ENCODE peak calls at places on chromosomes 1 and 21, in four cellular contexts. L is K562, Y is Panc1, Q is SK-N-SH. J is an unnamed sample.

GRCh38 chr1:51543877-51544276 is 24.8 kb upstream of the EPS15 start:
- DNase-seq in L (no peak), Q (no peak), Y (no peak), J (no peak)

GRCh38 chr1:218242171-218242570 is 42.9 kb upstream of the RRP15 start:
- DNase-seq in Q (no peak), L (no peak), Y (no peak), J (peak)

GRCh38 chr1:198598796-198599321 is 40.0 kb upstream of the PTPRC start:
- DNase-seq in Y (no peak), Q (no peak), L (peak), J (no peak)

GRCh38 chr1:218658899-218659298 is 313.8 kb downstream of the TGFB2 start:
- DNase-seq in Y (no peak), Q (no peak), L (no peak), J (no peak)

GRCh38 chr1:53340660-53341520 is 13.0 kb upstream of the LRP8 start:
- DNase-seq in Q (no peak), L (no peak), Y (no peak), J (no peak)

GRCh38 chr1:197675475-197676324 is 99.6 kb downstream of the DENND1B start:
- DNase-seq in Y (no peak), Q (no peak), L (peak), J (no peak)

GRCh38 chr1:65207317-65207716 is 59.3 kb downstream of the AK4 start:
- DNase-seq in L (no peak), Y (no peak), Q (no peak), J (no peak)

GRCh38 chr1:169201084-169201619 is 94.7 kb downstream of the ATP1B1 start:
- DNase-seq in Q (no peak), L (no peak), Y (no peak), J (no peak)

GRCh38 chr1:44354268-44354839 is 703 bp downstream of the ERI3 start:
- DNase-seq in Q (no peak), Y (no peak), L (peak), J (no peak)

GRCh38 chr1:228753236-228753741 is 18.0 kb downstream of the RHOU start:
- DNase-seq in L (no peak), Q (no peak), Y (no peak), J (no peak)

GRCh38 chr1:56837244-56837926 is 17.2 kb upstream of the C8A start:
- DNase-seq in L (no peak), Q (no peak), Y (no peak), J (no peak)

GRCh38 chr1:70807088-70807664 is 240.4 kb downstream of the PTGER3 start:
- DNase-seq in Y (no peak), Q (no peak), L (no peak), J (no peak)

GRCh38 chr1:30696831-30697230 is 26.6 kb downstream of the MATN1 start:
- DNase-seq in Q (no peak), L (no peak), Y (no peak), J (no peak)

GRCh38 chr1:199352351-199352750 is 675.2 kb upstream of the NR5A2 start:
- DNase-seq in Q (no peak), L (no peak), Y (no peak), J (no peak)

GRCh38 chr21:33731447-33731846 is 89.1 kb downstream of the ITSN1 start:
- DNase-seq in Y (no peak), Q (no peak), L (no peak), J (no peak)

GRCh38 chr1:9048551-9048950 is 20.9 kb downstream of the SLC2A5 start:
- DNase-seq in Y (no peak), L (no peak), Q (no peak), J (no peak)

GRCh38 chr1:56062625-56063024 is 516.7 kb downstream of the PLPP3 start:
- DNase-seq in L (no peak), Y (no peak), Q (no peak), J (no peak)

GRCh38 chr1:57111210-57111609 is 145.4 kb upstream of the C8B start:
- DNase-seq in Y (no peak), Q (no peak), L (no peak), J (no peak)

GRCh38 chr1:26999440-26999987 is 6.0 kb downstream of the TRNP1 start:
- DNase-seq in Y (no peak), Q (no peak), L (no peak), J (peak)

GRCh38 chr1:247411583-247412295 is 4.2 kb upstream of the NLRP3 start:
- DNase-seq in Y (no peak), Q (no peak), L (no peak), J (no peak)

GRCh38 chr1:207826557-207827487 is 75.0 kb downstream of the CD46 start:
- DNase-seq in Y (no peak), Q (no peak), L (peak), J (no peak)

GRCh38 chr1:65393345-65393744 is 27.1 kb upstream of the LEPR start:
- DNase-seq in L (peak), Y (no peak), Q (no peak), J (no peak)

GRCh38 chr1:69535490-69535889 is 32.2 kb upstream of the LRRC7 start:
- DNase-seq in Q (no peak), L (no peak), Y (no peak), J (no peak)

DNA sequence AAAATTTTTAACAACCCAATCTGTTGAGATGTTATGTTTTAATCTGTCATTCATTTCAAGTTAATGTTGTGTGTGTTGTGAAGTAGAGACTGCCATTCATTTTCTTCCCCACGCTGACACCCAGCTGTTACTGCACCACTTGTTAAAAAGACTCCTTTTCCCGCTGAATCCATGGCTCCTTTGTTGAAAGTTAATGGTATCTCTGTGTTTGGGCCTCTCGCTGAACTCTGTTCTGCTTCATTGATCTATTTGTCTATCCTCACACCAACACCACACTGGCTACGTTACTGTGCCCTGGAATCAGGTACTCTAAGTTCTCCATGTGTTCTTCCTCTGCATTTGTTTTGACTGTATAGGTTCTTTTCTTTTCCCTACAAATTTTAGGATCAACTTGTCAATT is 58.2 kb downstream of the PDE9A start:
- DNase-seq in Q (no peak), L (no peak), Y (no peak), J (no peak)
- TF ChIP-seq REST in Q (no peak), L (no peak), Y (no peak), J (no peak)

GRCh38 chr21:46411236-46411635 is 47.5 kb upstream of the DIP2A start:
- DNase-seq in L (no peak), Y (no peak), Q (no peak), J (no peak)
- TF ChIP-seq REST in L (no peak), Y (no peak), Q (no peak), J (no peak)

GRCh38 chr1:37947364-37947763 is 511 bp upstream of the INPP5B start:
- DNase-seq in Q (no peak), Y (no peak), L (no peak), J (no peak)

GRCh38 chr1:37951041-37951782 is 4.4 kb upstream of the INPP5B start:
- DNase-seq in Y (no peak), L (no peak), Q (no peak), J (no peak)

GRCh38 chr1:37948160-37948559 is 1.3 kb upstream of the INPP5B start:
- DNase-seq in L (no peak), Y (no peak), Q (no peak), J (no peak)

GRCh38 chr1:37948841-37949240 is 2.0 kb upstream of the INPP5B start:
- DNase-seq in L (peak), Y (no peak), Q (no peak), J (no peak)

DNA sequence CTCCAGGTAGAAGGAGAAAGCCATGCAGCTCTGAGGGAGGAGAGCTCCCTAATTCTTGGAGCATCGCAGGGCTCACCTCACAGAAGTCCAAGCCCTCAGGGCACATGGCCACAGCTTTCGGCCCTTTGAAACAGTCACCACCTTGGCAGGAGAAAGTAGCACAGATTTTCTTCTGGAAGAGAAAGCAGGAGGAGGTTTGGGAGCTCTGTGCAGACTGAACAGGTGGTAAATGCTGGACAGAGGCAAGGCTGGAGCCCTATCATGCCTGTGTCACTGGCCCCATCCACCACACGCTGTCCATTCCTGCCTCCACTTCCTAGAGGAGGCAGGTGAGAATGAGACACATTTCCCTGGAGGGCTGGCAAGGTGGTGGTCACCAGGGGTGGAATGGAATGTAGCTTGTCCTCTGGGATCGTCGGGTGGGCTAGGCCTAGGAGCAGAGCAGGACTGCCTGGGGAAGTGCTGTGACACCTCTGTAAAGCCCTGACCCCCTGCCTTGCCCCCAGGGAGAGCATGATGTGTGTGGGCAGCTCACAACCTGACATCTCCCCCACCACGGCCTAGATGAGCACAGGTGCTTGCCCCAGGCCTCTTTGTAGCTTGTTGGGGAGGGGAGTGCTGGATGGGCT is 2.8 kb upstream of the INPP5B start:
- DNase-seq in Q (no peak), L (no peak), Y (no peak), J (no peak)
- TF ChIP-seq REST in Q (peak), L (no peak), Y (peak), J (no peak)

GRCh38 chr1:226001088-226001487 is 1.9 kb upstream of the SDE2 start:
- DNase-seq in L (no peak), Q (no peak), Y (no peak), J (no peak)

GRCh38 chr1:225999912-226000337 is 782 bp upstream of the SDE2 start:
- DNase-seq in Q (no peak), L (peak), Y (no peak), J (no peak)

GRCh38 chr1:225999227-225999911 is at the start of gene SDE2:
- DNase-seq in Y (peak), Q (peak), L (peak), J (peak)

GRCh38 chr1:225996946-225997545 is 2.1 kb downstream of the SDE2 start:
- DNase-seq in Q (no peak), Y (no peak), L (no peak), J (no peak)

DNA sequence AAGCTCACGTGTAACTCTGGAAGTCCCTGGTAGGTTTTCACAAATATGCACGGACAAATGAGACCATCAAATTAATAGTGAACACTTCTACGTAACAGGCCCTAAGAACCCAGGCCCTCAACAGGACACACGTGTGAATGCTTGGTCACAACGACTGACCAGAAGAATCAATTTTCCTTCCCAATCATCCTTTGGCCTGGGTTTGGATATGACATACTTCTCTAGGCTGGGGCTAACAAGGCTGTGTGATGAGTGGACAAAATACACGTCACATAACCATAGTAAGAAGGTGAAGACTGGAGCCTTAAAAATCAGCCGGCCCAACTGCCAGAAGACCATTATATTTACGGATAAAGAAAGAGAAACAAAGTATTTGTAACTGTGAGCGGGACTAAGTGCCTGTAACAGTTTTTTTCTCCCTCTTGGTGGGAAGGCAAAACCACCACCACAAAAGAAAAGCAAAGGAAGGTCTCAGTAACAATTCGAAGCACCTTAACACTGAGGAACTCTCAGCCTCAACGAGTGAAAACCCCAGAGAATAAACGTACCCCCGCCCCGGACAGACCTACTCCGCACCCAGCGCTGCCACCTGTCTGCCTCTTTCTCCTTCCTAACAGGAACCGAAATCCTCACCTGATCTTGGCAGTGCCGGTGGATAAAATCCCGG is 450 bp downstream of the SDE2 start:
- DNase-seq in Y (no peak), Q (no peak), L (peak), J (no peak)
- TF ChIP-seq REST in Y (no peak), Q (no peak), L (no peak), J (no peak)

GRCh38 chr1:21671915-21672314 is 2.8 kb upstream of the RAP1GAP start:
- DNase-seq in L (no peak), Y (no peak), Q (peak), J (no peak)

GRCh38 chr1:21670956-21671902 is 2.1 kb upstream of the RAP1GAP start:
- DNase-seq in Y (no peak), L (no peak), Q (no peak), J (no peak)

GRCh38 chr1:21674957-21675356 is 5.8 kb upstream of the RAP1GAP start:
- DNase-seq in Y (no peak), Q (no peak), L (no peak), J (no peak)

GRCh38 chr1:21672478-21673276 is 3.5 kb upstream of the RAP1GAP start:
- DNase-seq in Y (no peak), L (no peak), Q (no peak), J (no peak)

GRCh38 chr1:21673277-21673780 is 4.2 kb upstream of the RAP1GAP start:
- DNase-seq in L (peak), Q (no peak), Y (no peak), J (no peak)
- TF ChIP-seq REST in L (no peak), Q (no peak), Y (no peak), J (no peak)

GRCh38 chr1:32647308-32648134 is 2.8 kb downstream of the ZBTB8OS start:
- DNase-seq in Y (no peak), L (no peak), Q (no peak), J (no peak)

GRCh38 chr1:32651461-32652073 is 559 bp downstream of the RBBP4 start:
- DNase-seq in Y (peak), Q (no peak), L (no peak), J (peak)

GRCh38 chr1:32652244-32652962 is 1.4 kb downstream of the RBBP4 start:
- DNase-seq in L (peak), Q (no peak), Y (no peak), J (no peak)

GRCh38 chr1:32650157-32650751 is at the start of gene ZBTB8OS:
- DNase-seq in L (peak), Y (peak), Q (peak), J (peak)

GRCh38 chr1:32650752-32651460 is at the start of gene RBBP4:
- DNase-seq in L (peak), Q (peak), Y (peak), J (peak)
- TF ChIP-seq REST in L (peak), Q (peak), Y (no peak), J (no peak)

GRCh38 chr21:16193758-16194606 is 464.2 kb downstream of the USP25 start:
- DNase-seq in Q (no peak), Y (no peak), L (no peak), J (no peak)
- TF ChIP-seq REST in Q (no peak), Y (no peak), L (no peak), J (no peak)

DNA sequence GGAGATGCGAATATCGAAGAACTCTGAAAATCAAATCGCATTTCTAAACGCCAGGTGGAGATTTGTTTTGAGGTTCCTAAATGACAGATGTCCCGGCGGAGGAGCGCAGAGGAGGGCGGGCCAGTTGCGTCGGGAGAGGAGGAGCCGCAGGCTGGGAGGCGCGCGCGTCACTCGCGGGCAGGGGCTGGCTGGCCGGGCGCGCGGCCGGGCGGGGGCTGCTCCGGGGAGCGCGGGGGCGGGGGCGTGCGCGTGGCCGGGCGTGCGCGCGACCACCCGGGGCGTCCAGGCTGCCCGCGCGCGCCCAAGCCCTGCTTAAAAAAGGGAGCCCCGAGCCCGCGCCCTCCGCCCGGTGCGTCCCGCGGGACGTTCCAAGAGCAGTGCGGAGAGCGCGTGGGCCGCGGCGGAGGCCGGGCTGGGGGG is 47.3 kb downstream of the H3-3A start:
- DNase-seq in Q (peak), L (peak), Y (no peak), J (peak)
- TF ChIP-seq REST in Q (no peak), L (no peak), Y (no peak), J (no peak)

GRCh38 chr1:215865060-215865459 is 298.0 kb downstream of the KCTD3 start:
- DNase-seq in Q (no peak), Y (no peak), L (no peak), J (no peak)
- TF ChIP-seq REST in Q (no peak), Y (no peak), L (no peak), J (no peak)